ENCODE peak calls at places on chromosomes 6 and 20, in ten cellular contexts. H, P, M, E, T, Q, D, W, Y and U are unnamed samples.

GRCh38 chr6:30614044-30614842 is 2.8 kb downstream of the PPP1R10 start:
- DNase-seq in H (no peak), P (no peak), M (no peak), E (no peak), T (no peak), Q (no peak), D (no peak), W (no peak), Y (no peak), U (no peak)

GRCh38 chr6:29633532-29633901 is 534 bp upstream of the GABBR1 start:
- DNase-seq in H (no peak), P (peak; percentile 10), M (no peak), E (no peak), T (no peak), Q (no peak), D (no peak), W (no peak), Y (no peak), U (no peak)

GRCh38 chr20:2755451-2756055 is 44.9 kb downstream of the CPXM1 start:
- DNase-seq in H (no peak), P (no peak), M (no peak), E (no peak), T (no peak), Q (no peak), D (no peak), W (no peak), Y (no peak), U (no peak)

GRCh38 chr6:149941583-149942460 is at the start of gene ULBP2:
- DNase-seq in H (peak; percentile 76), P (peak; percentile 93), M (peak; percentile 91), E (peak; percentile 96), T (peak; percentile 67), Q (peak; percentile 83), D (peak; percentile 63), W (peak; percentile 91), Y (peak; percentile 68), U (peak; percentile 98)

GRCh38 chr6:39617023-39617422 is 108.2 kb downstream of the KIF6 start:
- DNase-seq in H (no peak), P (peak; percentile 0), M (no peak), E (peak; percentile 3), T (no peak), Q (no peak), D (no peak), W (no peak), Y (no peak), U (peak; percentile 7)

GRCh38 chr6:120903836-120904235 is 430.4 kb downstream of the TBC1D32 start:
- DNase-seq in H (no peak), P (no peak), M (no peak), E (no peak), T (no peak), Q (no peak), D (no peak), W (no peak), Y (no peak), U (no peak)

GRCh38 chr20:32574296-32575226 is 10.6 kb downstream of the NOL4L start:
- DNase-seq in H (no peak), P (peak; percentile 84), M (peak; percentile 16), E (peak; percentile 90), T (no peak), Q (peak; percentile 64), D (no peak), W (no peak), Y (no peak), U (peak; percentile 95)

GRCh38 chr6:129672883-129673631 is 36.9 kb downstream of the ARHGAP18 start:
- DNase-seq in H (no peak), P (peak; percentile 89), M (no peak), E (peak; percentile 91), T (no peak), Q (no peak), D (no peak), W (no peak), Y (no peak), U (peak; percentile 88)

GRCh38 chr6:157952751-157953479 is 28.7 kb upstream of the SYNJ2 start:
- DNase-seq in H (no peak), P (no peak), M (no peak), E (no peak), T (no peak), Q (no peak), D (no peak), W (no peak), Y (no peak), U (no peak)

GRCh38 chr6:34671801-34672656 is 24.5 kb downstream of the ILRUN start:
- DNase-seq in H (peak; percentile 55), P (no peak), M (no peak), E (peak; percentile 55), T (no peak), Q (no peak), D (no peak), W (peak; percentile 65), Y (peak; percentile 71), U (peak; percentile 64)